ENCODE peak calls at places on chromosomes 3 and 15, in four cellular contexts. One of them, this sample, is unnamed.

GRCh38 chr15:37134699-37135131 is 34.4 kb upstream of the MEIS2 start:
- DNase-seq in endothelial cell: no peak
- DNase-seq in fibroblast of villous mesenchyme: peak
- DNase-seq in fibroblast of mammary gland: peak
- DNase-seq in this sample: no peak

GRCh38 chr3:4808637-4809036 is 170.6 kb upstream of the BHLHE40 start:
- DNase-seq in endothelial cell: no peak
- DNase-seq in fibroblast of villous mesenchyme: no peak
- DNase-seq in fibroblast of mammary gland: no peak
- DNase-seq in this sample: no peak

GRCh38 chr3:58630081-58630709 is 36.4 kb downstream of the FAM3D start:
- DNase-seq in endothelial cell: peak
- DNase-seq in fibroblast of villous mesenchyme: peak
- DNase-seq in fibroblast of mammary gland: peak
- DNase-seq in this sample: peak

GRCh38 chr3:179929091-179929529 is 107.6 kb downstream of the PEX5L start:
- DNase-seq in endothelial cell: peak
- DNase-seq in fibroblast of villous mesenchyme: peak
- DNase-seq in fibroblast of mammary gland: peak
- DNase-seq in this sample: peak

GRCh38 chr15:29008846-29009245 is 123.1 kb downstream of the APBA2 start:
- DNase-seq in endothelial cell: no peak
- DNase-seq in fibroblast of villous mesenchyme: no peak
- DNase-seq in fibroblast of mammary gland: no peak
- DNase-seq in this sample: no peak

GRCh38 chr3:190696777-190697501 is 165.6 kb downstream of the GMNC start:
- DNase-seq in endothelial cell: peak
- DNase-seq in fibroblast of villous mesenchyme: peak
- DNase-seq in fibroblast of mammary gland: peak
- DNase-seq in this sample: no peak

GRCh38 chr3:123781138-123781537 is 103.0 kb downstream of the MYLK start:
- DNase-seq in endothelial cell: no peak
- DNase-seq in fibroblast of villous mesenchyme: no peak
- DNase-seq in fibroblast of mammary gland: no peak
- DNase-seq in this sample: no peak

GRCh38 chr3:46506526-46506925 is 8.8 kb downstream of the RTP3 start:
- DNase-seq in endothelial cell: no peak
- DNase-seq in fibroblast of villous mesenchyme: no peak
- DNase-seq in fibroblast of mammary gland: no peak
- DNase-seq in this sample: no peak

GRCh38 chr3:13141183-13141582 is 68.0 kb upstream of the IQSEC1 start:
- DNase-seq in endothelial cell: no peak
- DNase-seq in fibroblast of villous mesenchyme: no peak
- DNase-seq in fibroblast of mammary gland: no peak
- DNase-seq in this sample: no peak

GRCh38 chr15:88574646-88575045 is 28.2 kb upstream of the DET1 start:
- DNase-seq in endothelial cell: no peak
- DNase-seq in fibroblast of villous mesenchyme: no peak
- DNase-seq in fibroblast of mammary gland: no peak
- DNase-seq in this sample: no peak

GRCh38 chr3:56467108-56467507 is 1.2 kb downstream of the ERC2 start:
- DNase-seq in endothelial cell: peak
- DNase-seq in fibroblast of villous mesenchyme: peak
- DNase-seq in fibroblast of mammary gland: peak
- DNase-seq in this sample: peak

GRCh38 chr3:119517112-119517511 is 18.8 kb downstream of the TIMMDC1 start:
- DNase-seq in endothelial cell: no peak
- DNase-seq in fibroblast of villous mesenchyme: no peak
- DNase-seq in fibroblast of mammary gland: no peak
- DNase-seq in this sample: no peak

GRCh38 chr3:71228156-71228885 is 355.2 kb downstream of the FOXP1 start:
- DNase-seq in endothelial cell: no peak
- DNase-seq in fibroblast of villous mesenchyme: no peak
- DNase-seq in fibroblast of mammary gland: no peak
- DNase-seq in this sample: no peak

GRCh38 chr15:74977599-74977998 is 17.8 kb upstream of the SCAMP5 start:
- DNase-seq in endothelial cell: no peak
- DNase-seq in fibroblast of villous mesenchyme: no peak
- DNase-seq in fibroblast of mammary gland: peak
- DNase-seq in this sample: no peak

GRCh38 chr15:70055601-70056051 is 42.1 kb downstream of the TLE3 start:
- DNase-seq in endothelial cell: no peak
- DNase-seq in fibroblast of villous mesenchyme: no peak
- DNase-seq in fibroblast of mammary gland: no peak
- DNase-seq in this sample: no peak

GRCh38 chr3:13584427-13584891 is 35.5 kb downstream of the FBLN2 start:
- DNase-seq in endothelial cell: no peak
- DNase-seq in fibroblast of villous mesenchyme: no peak
- DNase-seq in fibroblast of mammary gland: no peak
- DNase-seq in this sample: no peak

GRCh38 chr3:139468407-139468806 is 7.9 kb downstream of the RBP2 start:
- DNase-seq in endothelial cell: no peak
- DNase-seq in fibroblast of villous mesenchyme: no peak
- DNase-seq in fibroblast of mammary gland: no peak
- DNase-seq in this sample: no peak

GRCh38 chr3:67976683-67977082 is 322.3 kb upstream of the SUCLG2 start:
- DNase-seq in endothelial cell: no peak
- DNase-seq in fibroblast of villous mesenchyme: no peak
- DNase-seq in fibroblast of mammary gland: no peak
- DNase-seq in this sample: no peak

GRCh38 chr15:89947338-89947829 is 34.6 kb upstream of the ARPIN start:
- DNase-seq in endothelial cell: no peak
- DNase-seq in fibroblast of villous mesenchyme: no peak
- DNase-seq in fibroblast of mammary gland: no peak
- DNase-seq in this sample: no peak

GRCh38 chr15:37015025-37015424 is 85.3 kb downstream of the MEIS2 start:
- DNase-seq in endothelial cell: no peak
- DNase-seq in fibroblast of villous mesenchyme: peak
- DNase-seq in fibroblast of mammary gland: peak
- DNase-seq in this sample: no peak

GRCh38 chr3:51686512-51687215 is 15.6 kb downstream of the TEX264 start:
- DNase-seq in endothelial cell: no peak
- DNase-seq in fibroblast of villous mesenchyme: no peak
- DNase-seq in fibroblast of mammary gland: peak
- DNase-seq in this sample: no peak

GRCh38 chr3:144760831-144761230 is 789.2 kb downstream of the DIPK2A start:
- DNase-seq in endothelial cell: no peak
- DNase-seq in fibroblast of villous mesenchyme: no peak
- DNase-seq in fibroblast of mammary gland: peak
- DNase-seq in this sample: no peak

GRCh38 chr3:53495518-53496501 is 1.4 kb downstream of the CACNA1D start:
- DNase-seq in endothelial cell: peak
- DNase-seq in fibroblast of villous mesenchyme: no peak
- DNase-seq in fibroblast of mammary gland: no peak
- DNase-seq in this sample: peak

GRCh38 chr3:177358968-177359600 is 161.8 kb upstream of the TBL1XR1 start:
- DNase-seq in endothelial cell: peak
- DNase-seq in fibroblast of villous mesenchyme: peak
- DNase-seq in fibroblast of mammary gland: no peak
- DNase-seq in this sample: peak

GRCh38 chr3:156710429-156710828 is 36.0 kb downstream of the TIPARP start:
- DNase-seq in endothelial cell: no peak
- DNase-seq in fibroblast of villous mesenchyme: no peak
- DNase-seq in fibroblast of mammary gland: no peak
- DNase-seq in this sample: no peak

GRCh38 chr3:107241217-107241616 is 136.0 kb upstream of the CCDC54 start:
- DNase-seq in endothelial cell: peak
- DNase-seq in fibroblast of villous mesenchyme: peak
- DNase-seq in fibroblast of mammary gland: peak
- DNase-seq in this sample: peak
- TF ChIP-seq CTCF in endothelial cell: no peak
- TF ChIP-seq CTCF in fibroblast of villous mesenchyme: peak
- TF ChIP-seq CTCF in fibroblast of mammary gland: no peak
- TF ChIP-seq CTCF in this sample: no peak

GRCh38 chr15:51270706-51271105 is 67.7 kb downstream of the CYP19A1 start:
- DNase-seq in endothelial cell: no peak
- DNase-seq in fibroblast of villous mesenchyme: no peak
- DNase-seq in fibroblast of mammary gland: no peak
- DNase-seq in this sample: no peak
- TF ChIP-seq CTCF in endothelial cell: no peak
- TF ChIP-seq CTCF in fibroblast of villous mesenchyme: no peak
- TF ChIP-seq CTCF in fibroblast of mammary gland: no peak
- TF ChIP-seq CTCF in this sample: no peak

DNA sequence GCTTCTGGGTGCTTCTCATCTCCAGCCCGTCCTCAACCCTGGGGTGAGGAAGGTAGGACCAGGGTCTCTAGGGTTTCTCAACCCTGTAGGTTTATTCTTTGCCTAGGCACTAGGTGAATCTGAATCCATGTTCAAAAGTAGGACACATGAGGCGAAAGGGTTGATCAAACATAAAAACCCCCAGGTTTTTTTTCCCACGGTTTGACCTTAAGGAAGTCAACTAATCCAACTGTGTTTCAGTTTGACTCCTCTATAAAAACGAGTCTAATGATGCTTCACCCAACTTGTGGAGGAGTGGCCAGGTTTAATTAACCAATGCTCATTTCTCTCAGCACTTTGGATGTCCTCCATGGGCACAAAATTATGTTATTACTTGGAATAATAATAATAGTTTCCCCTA is 335.9 kb upstream of the ICE2 start:
- DNase-seq in endothelial cell: no peak
- DNase-seq in fibroblast of villous mesenchyme: no peak
- DNase-seq in fibroblast of mammary gland: no peak
- DNase-seq in this sample: no peak
- TF ChIP-seq CTCF in endothelial cell: no peak
- TF ChIP-seq CTCF in fibroblast of villous mesenchyme: no peak
- TF ChIP-seq CTCF in fibroblast of mammary gland: no peak
- TF ChIP-seq CTCF in this sample: no peak

GRCh38 chr3:50221413-50222168 is 14.4 kb upstream of the GNAI2 start:
- DNase-seq in endothelial cell: peak
- DNase-seq in fibroblast of villous mesenchyme: no peak
- DNase-seq in fibroblast of mammary gland: no peak
- DNase-seq in this sample: no peak
- TF ChIP-seq CTCF in endothelial cell: no peak
- TF ChIP-seq CTCF in fibroblast of villous mesenchyme: no peak
- TF ChIP-seq CTCF in fibroblast of mammary gland: no peak
- TF ChIP-seq CTCF in this sample: no peak

GRCh38 chr15:79541176-79541575 is 109.0 kb downstream of the MINAR1 start:
- DNase-seq in endothelial cell: no peak
- DNase-seq in fibroblast of villous mesenchyme: no peak
- DNase-seq in fibroblast of mammary gland: no peak
- DNase-seq in this sample: no peak

GRCh38 chr15:79543097-79543496 is 111.0 kb downstream of the MINAR1 start:
- DNase-seq in endothelial cell: no peak
- DNase-seq in fibroblast of villous mesenchyme: no peak
- DNase-seq in fibroblast of mammary gland: no peak
- DNase-seq in this sample: no peak

GRCh38 chr15:79539426-79539825 is 107.3 kb downstream of the MINAR1 start:
- DNase-seq in endothelial cell: no peak
- DNase-seq in fibroblast of villous mesenchyme: no peak
- DNase-seq in fibroblast of mammary gland: peak
- DNase-seq in this sample: no peak

GRCh38 chr15:79535536-79535935 is 103.4 kb downstream of the MINAR1 start:
- DNase-seq in endothelial cell: no peak
- DNase-seq in fibroblast of villous mesenchyme: no peak
- DNase-seq in fibroblast of mammary gland: no peak
- DNase-seq in this sample: no peak

DNA sequence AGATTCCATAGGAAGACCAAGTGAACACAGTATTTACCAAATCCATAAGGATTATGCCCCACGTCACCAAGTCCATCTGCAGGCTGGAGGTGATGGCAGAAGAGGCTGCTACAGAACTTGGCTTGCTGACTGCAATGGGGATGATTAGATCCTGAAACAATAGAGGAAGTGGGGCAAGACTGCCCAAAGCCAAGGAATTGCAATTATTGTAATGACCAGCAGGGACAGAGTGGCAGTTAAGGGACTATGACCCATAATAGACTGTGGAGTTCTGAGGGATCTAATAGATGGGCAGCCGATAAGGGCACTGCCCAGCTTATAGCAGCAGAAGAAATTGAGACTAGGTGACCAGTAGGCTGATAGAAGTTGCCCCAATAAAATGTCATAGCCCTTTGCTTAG is 108.4 kb downstream of the MINAR1 start:
- DNase-seq in endothelial cell: no peak
- DNase-seq in fibroblast of villous mesenchyme: no peak
- DNase-seq in fibroblast of mammary gland: no peak
- DNase-seq in this sample: no peak
- TF ChIP-seq CTCF in endothelial cell: peak
- TF ChIP-seq CTCF in fibroblast of villous mesenchyme: no peak
- TF ChIP-seq CTCF in fibroblast of mammary gland: peak
- TF ChIP-seq CTCF in this sample: no peak

GRCh38 chr15:48250640-48251076 is 44.6 kb downstream of the SLC12A1 start:
- DNase-seq in endothelial cell: peak
- DNase-seq in fibroblast of villous mesenchyme: peak
- DNase-seq in fibroblast of mammary gland: peak
- DNase-seq in this sample: peak
- TF ChIP-seq CTCF in endothelial cell: peak
- TF ChIP-seq CTCF in fibroblast of villous mesenchyme: peak
- TF ChIP-seq CTCF in fibroblast of mammary gland: peak
- TF ChIP-seq CTCF in this sample: peak

This sample was measured in nephron progenitor cell.